ENCODE peak calls at places on chromosomes 1 and 21, in six cellular contexts. I is H1, Y is K562, Q is HepG2, P is SK-N-SH, O is GM12878. X is an unnamed sample.

GRCh38 chr1:107183011-107183410 is 42.2 kb downstream of the NTNG1 start:
- DNase-seq in Q (no peak), P (no peak), I (no peak), O (no peak), Y (no peak), X (no peak)

GRCh38 chr1:210332719-210333398 is 4.2 kb downstream of the HHAT start:
- DNase-seq in Q (no peak), O (peak), I (no peak), Y (no peak), P (no peak), X (no peak)

GRCh38 chr1:8782001-8782620 is 35.3 kb downstream of the RERE start:
- DNase-seq in P (no peak), Q (peak), I (peak), O (no peak), Y (no peak), X (no peak)

GRCh38 chr1:5742801-5743200 is 249.4 kb downstream of the NPHP4 start:
- DNase-seq in P (no peak), Y (no peak), I (peak), Q (no peak), O (no peak), X (no peak)

GRCh38 chr1:240765732-240766363 is 153.9 kb upstream of the GREM2 start:
- DNase-seq in O (no peak), Q (no peak), P (no peak), Y (no peak), I (no peak), X (no peak)

GRCh38 chr21:40829791-40830190 is 17.2 kb downstream of the DSCAM start:
- DNase-seq in Y (no peak), I (no peak), P (no peak), O (no peak), Q (no peak), X (no peak)

GRCh38 chr1:244104309-244105060 is 53.4 kb downstream of the ZBTB18 start:
- DNase-seq in Q (peak), P (peak), O (no peak), Y (no peak), I (no peak), X (no peak)

GRCh38 chr21:29114765-29115164 is 15.7 kb upstream of the MAP3K7CL start:
- DNase-seq in I (no peak), P (no peak), O (no peak), Q (no peak), Y (no peak), X (no peak)

GRCh38 chr21:29914326-29914725 is 25.5 kb downstream of the GRIK1 start:
- DNase-seq in P (no peak), I (no peak), O (no peak), Q (no peak), Y (no peak), X (no peak)

GRCh38 chr21:42208801-42209490 is 10.0 kb upstream of the ABCG1 start:
- DNase-seq in O (no peak), I (no peak), Q (no peak), P (no peak), Y (no peak), X (no peak)

GRCh38 chr1:211527888-211528287 is 35.9 kb upstream of the RD3 start:
- DNase-seq in O (no peak), Q (no peak), P (no peak), Y (no peak), I (no peak), X (no peak)

GRCh38 chr1:18020021-18020817 is 87.4 kb upstream of the IGSF21 start:
- DNase-seq in P (no peak), Q (no peak), Y (no peak), I (no peak), O (no peak), X (no peak)

GRCh38 chr1:111213412-111213811 is 13.0 kb upstream of the DENND2D start:
- DNase-seq in O (no peak), Y (no peak), P (no peak), I (no peak), Q (no peak), X (no peak)

GRCh38 chr1:2300004-2300771 is 72.1 kb downstream of the SKI start:
- DNase-seq in P (no peak), O (peak), I (no peak), Q (no peak), Y (no peak), X (peak)

DNA sequence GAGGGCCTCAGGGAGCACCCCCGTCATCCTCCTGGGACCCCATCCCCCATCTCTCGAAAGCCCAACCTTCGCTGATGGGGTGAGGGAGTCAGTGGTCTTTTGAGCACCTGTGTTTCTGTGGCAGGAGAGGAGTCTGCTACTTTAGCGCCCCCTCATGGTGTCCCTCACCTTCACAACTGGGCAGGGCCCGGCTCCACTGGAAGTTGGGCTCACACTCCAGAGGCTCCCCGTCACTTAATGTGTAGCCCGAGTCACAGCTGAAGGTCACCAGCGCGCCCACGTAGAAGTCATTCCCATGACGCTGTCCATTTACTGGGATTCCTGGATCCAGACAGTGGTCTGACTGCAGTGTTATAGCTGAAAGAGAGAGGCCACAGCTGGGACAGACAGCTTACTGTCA is 139.5 kb upstream of the HMGB4 start:
- DNase-seq in I (peak), O (no peak), Q (no peak), P (no peak), Y (no peak), X (no peak)
- TF ChIP-seq CTCF in I (peak), O (no peak), Q (no peak), P (no peak), Y (peak), X (no peak)

DNA sequence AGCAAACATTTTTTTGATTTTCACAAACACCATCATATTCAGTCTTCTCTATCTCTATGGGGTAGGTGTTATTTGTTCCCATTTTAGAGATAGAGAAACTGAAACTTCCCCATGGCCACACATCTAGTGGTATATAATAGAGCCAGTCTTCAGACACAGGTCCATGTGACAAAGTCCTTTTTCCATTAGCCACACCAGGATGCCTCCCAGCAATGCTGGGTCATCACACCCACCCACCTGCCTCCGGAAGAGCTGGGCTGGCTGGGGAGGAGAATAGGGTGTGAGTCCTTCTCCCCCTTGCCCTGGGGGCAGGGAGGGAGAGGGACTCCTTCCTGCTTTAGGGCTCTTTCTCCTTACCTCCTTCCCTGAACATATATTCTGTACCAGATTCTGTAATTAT is 29.8 kb downstream of the SOX13 start:
- DNase-seq in I (no peak), P (no peak), Y (no peak), O (no peak), Q (peak), X (no peak)
- TF ChIP-seq GABPA in I (no peak), P (no peak), Y (peak), O (no peak), Q (no peak), X (no peak)

DNA sequence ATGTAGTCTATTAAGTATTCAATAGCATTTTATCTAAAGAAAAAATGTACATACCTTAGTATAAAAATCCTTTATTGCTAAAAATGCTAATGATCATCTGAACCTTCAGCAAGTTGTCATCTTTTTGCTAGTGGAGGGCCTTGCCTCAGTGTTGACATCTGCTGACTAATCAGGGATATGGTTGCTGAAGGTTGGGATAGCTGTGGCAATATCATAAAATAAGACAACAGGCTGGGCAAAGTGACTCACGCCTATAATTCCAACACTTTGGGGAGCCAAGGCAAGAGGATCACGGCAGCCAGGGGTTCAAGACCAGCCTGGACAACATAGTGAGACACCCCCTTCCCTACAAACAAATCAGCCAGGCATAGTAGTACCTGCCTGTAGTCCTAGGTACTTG is 9.0 kb downstream of the DYNLT5 start:
- DNase-seq in Q (no peak), Y (no peak), P (no peak), O (no peak), I (no peak), X (peak)
- TF ChIP-seq CTCF in Q (no peak), Y (no peak), P (no peak), O (no peak), I (no peak), X (no peak)

DNA sequence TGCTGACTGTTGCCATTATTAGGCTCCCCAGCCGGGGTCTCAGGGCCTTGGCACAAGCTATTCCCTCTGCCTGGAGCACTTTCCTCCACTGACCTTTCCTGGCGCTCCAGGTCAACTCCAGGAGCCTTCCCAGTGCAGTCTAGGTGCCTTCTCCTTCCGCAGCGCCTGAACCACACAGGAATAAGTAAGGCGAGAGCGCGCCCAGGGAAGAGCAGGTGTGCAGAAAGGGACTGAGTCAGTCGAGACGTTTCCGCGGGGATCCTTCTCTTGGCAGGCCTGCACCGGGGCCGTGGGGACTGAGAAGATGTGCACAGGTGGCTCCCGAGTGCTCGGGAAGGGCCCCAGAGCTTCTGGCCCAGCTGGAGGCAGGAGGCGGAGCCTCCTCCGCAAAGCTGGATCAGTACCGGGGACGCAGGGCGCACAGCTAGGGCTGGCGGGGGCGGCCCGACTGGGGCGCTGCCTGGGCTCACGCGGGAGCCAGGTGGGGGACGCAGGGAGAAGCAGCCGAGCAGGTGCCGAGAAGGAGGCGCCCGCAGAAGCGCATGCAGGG is 765 bp upstream of the BMP8A start:
- DNase-seq in Q (no peak), I (peak), P (no peak), Y (no peak), O (no peak), X (no peak)
- TF ChIP-seq GABPA in Q (no peak), I (no peak), P (no peak), Y (no peak), O (no peak), X (no peak)

GRCh38 chr1:99580451-99580850 is 65.5 kb upstream of the PALMD start:
- DNase-seq in Y (no peak), I (no peak), O (no peak), P (no peak), Q (no peak), X (no peak)
- TF ChIP-seq CTCF in Y (no peak), I (no peak), O (no peak), P (no peak), Q (no peak), X (no peak)

GRCh38 chr1:20095564-20096434 is 23.5 kb downstream of the PLA2G2D start:
- DNase-seq in Y (no peak), Q (no peak), P (no peak), O (no peak), I (no peak), X (peak)
- TF ChIP-seq GABPA in Y (no peak), Q (no peak), P (no peak), O (no peak), I (no peak), X (no peak)

GRCh38 chr1:94526152-94526551 is 15.4 kb downstream of the F3 start:
- DNase-seq in Y (no peak), I (no peak), Q (no peak), O (no peak), P (no peak), X (no peak)

GRCh38 chr1:94526581-94526980 is 15.0 kb downstream of the F3 start:
- DNase-seq in Q (no peak), O (no peak), I (no peak), Y (no peak), P (no peak), X (no peak)

GRCh38 chr1:94527447-94528031 is 14.0 kb downstream of the F3 start:
- DNase-seq in Q (no peak), P (no peak), O (no peak), Y (no peak), I (no peak), X (no peak)

GRCh38 chr1:94528271-94528670 is 13.3 kb downstream of the F3 start:
- DNase-seq in Q (no peak), I (no peak), P (no peak), O (no peak), Y (no peak), X (no peak)

DNA sequence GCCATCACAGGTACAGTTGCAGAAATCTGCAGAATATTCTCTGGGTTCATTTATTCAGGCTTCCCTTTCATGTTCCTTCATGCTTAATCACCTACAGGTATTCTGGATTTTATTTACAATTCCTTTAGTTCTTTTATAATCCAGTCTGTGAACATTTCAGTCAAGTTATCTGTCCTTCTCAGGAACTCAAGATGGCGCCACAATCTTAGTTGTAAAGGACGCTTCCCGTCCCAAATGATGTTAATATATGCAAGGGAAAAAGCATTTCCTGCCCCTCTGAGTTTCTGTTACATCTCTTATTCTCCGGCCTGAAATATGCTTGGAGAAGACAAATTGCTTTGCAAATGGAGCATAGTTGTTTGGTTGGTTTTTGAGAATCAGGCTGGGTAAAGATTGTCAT is 19.3 kb downstream of the F3 start:
- DNase-seq in Q (no peak), O (no peak), Y (no peak), I (no peak), P (no peak), X (no peak)
- TF ChIP-seq CTCF in Q (peak), O (no peak), Y (peak), I (no peak), P (peak), X (peak)

X was measured in HL-60.